ENCODE peak calls at places on chromosomes 6 and 20, in eight cellular contexts. B is upper lobe of left lung, A is heart right ventricle, K is lower lobe of right lung, T is GM23338, F is A549, G is breast epithelium, Q is uterus. R is an unnamed sample.
A peak's percentile ranks its signal among the peaks of the same experiment; 100 is the strongest.

GRCh38 chr6:113381957-113382356 is 475.2 kb upstream of the MARCKS start:
- DNase-seq in B (no peak), A (peak; percentile 18), K (no peak), T (peak; percentile 13), F (no peak), G (no peak), Q (no peak), R (no peak)

GRCh38 chr6:111625511-111626331 is 20.0 kb upstream of the TRAF3IP2 start:
- DNase-seq in B (no peak), A (peak; percentile 56), K (no peak), T (no peak), F (no peak), G (no peak), Q (peak; percentile 51), R (no peak)

GRCh38 chr6:113979930-113980329 is 9.0 kb upstream of the HDAC2 start:
- DNase-seq in B (no peak), A (no peak), K (no peak), T (no peak), F (no peak), G (no peak), Q (no peak), R (no peak)

GRCh38 chr6:132236744-132237143 is 164.5 kb downstream of the MOXD1 start:
- DNase-seq in B (no peak), A (no peak), K (no peak), T (peak; percentile 70), F (no peak), G (no peak), Q (no peak), R (no peak)

GRCh38 chr20:20593447-20594170 is 118.8 kb downstream of the RALGAPA2 start:
- DNase-seq in B (no peak), A (no peak), K (peak; percentile 47), T (peak; percentile 91), F (peak; percentile 51), G (no peak), Q (no peak), R (no peak)

GRCh38 chr6:44249082-44249748 is 2.3 kb downstream of the HSP90AB1 start:
- DNase-seq in B (no peak), A (no peak), K (no peak), T (no peak), F (no peak), G (no peak), Q (no peak), R (no peak)

GRCh38 chr6:116144590-116144989 is 18.7 kb upstream of the COL10A1 start:
- DNase-seq in B (no peak), A (no peak), K (no peak), T (no peak), F (no peak), G (no peak), Q (no peak), R (no peak)

GRCh38 chr6:90720404-90720803 is 133.5 kb upstream of the MAP3K7 start:
- DNase-seq in B (no peak), A (no peak), K (no peak), T (no peak), F (no peak), G (no peak), Q (no peak), R (no peak)

GRCh38 chr6:38673397-38674165 is 29.4 kb downstream of the GLO1 start:
- DNase-seq in B (no peak), A (no peak), K (no peak), T (no peak), F (no peak), G (no peak), Q (no peak), R (no peak)

DNA sequence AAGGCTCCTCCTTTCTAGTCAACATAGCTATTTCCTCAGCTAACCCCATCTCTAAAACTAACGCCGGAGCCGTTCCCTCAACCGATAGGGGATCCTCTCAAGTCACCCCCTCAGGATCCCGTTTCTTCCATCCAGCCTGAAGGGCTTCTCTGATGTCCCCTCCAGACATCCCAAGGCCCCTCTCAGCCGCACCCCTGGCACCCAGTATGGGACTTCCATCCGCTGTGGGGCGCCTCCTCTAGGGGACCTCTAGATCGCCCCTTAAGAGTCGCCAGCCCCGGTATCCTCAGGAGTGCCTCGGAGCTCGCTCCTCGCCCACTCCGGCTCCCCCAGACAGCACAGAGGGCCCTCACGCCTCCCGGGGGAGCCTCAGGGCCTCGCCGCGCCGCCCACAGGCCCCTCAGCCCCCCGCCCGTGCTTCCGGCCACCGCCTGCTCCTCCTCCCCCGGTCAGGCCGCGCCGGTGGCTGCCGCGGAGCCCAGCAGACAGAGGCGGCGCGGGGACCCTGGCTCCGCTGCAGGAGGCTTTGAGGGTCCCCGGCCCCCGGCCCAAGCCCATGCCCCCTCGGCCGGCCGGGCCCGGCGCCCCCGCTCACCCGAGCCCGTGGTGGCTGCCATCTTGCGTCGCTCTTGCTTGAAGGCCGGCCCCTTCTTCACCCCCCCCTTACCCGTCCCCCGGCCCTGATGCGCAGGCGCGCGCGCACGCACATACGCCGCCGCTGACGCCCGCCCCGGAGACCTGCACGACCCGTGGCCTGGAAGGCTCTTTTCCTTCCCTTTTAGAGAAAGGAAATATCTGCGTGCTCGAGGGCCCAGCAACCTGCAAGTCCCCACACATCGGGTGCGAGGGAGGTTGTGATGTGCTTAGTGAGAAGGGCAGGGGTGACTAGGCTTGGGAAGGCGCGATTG is at the start of gene UBE2V1:
- DNase-seq in B (peak; percentile 98), A (peak; percentile 94), K (peak; percentile 94), T (peak; percentile 92), F (peak; percentile 90), G (peak; percentile 88), Q (peak; percentile 86), R (peak; percentile 93)
- TF ChIP-seq CTCF in B (peak; percentile 28), A (peak; percentile 44), K (peak; percentile 34), T (peak; percentile 35), F (peak; percentile 36), G (peak; percentile 31), Q (no peak), R (peak; percentile 27)

GRCh38 chr6:3749991-3750323 is 1.6 kb downstream of the PXDC1 start:
- DNase-seq in B (no peak), A (peak; percentile 78), K (no peak), T (no peak), F (no peak), G (no peak), Q (peak; percentile 78), R (no peak)
- H3K4me3 ChIP-seq in B (peak overlapping the region; percentile 77), A (peak overlapping the region; percentile 66), K (peak overlapping the region; percentile 78), T (peak overlapping the region; percentile 75), F (peak overlapping the region; percentile 75), G (peak overlapping the region; percentile 95), Q (peak overlapping the region; percentile 87), R (peak overlapping the region; percentile 100)

GRCh38 chr6:108623995-108624394 is 63.3 kb downstream of the FOXO3 start:
- DNase-seq in B (no peak), A (no peak), K (no peak), T (no peak), F (no peak), G (no peak), Q (no peak), R (no peak)
- H3K4me1 ChIP-seq in B (peaks cover 59% of the 10 kb centered on the region), A (peaks cover 78% of the 10 kb centered on the region), K (peaks cover 89% of the 10 kb centered on the region), T (peaks cover 26% of the 10 kb centered on the region), F (peaks cover 8% of the 10 kb centered on the region), G (no peaks in the 10 kb centered on the region), Q (peaks cover 5% of the 10 kb centered on the region), R (peaks cover 100% of the 10 kb centered on the region)

GRCh38 chr6:52573295-52573694 is 3.6 kb downstream of the TRAM2 start:
- DNase-seq in B (no peak), A (no peak), K (no peak), T (peak; percentile 73), F (no peak), G (no peak), Q (no peak), R (no peak)
- TF ChIP-seq CTCF in B (no peak), A (no peak), K (peak; percentile 10), T (peak; percentile 44), F (no peak), G (no peak), Q (no peak), R (no peak)

GRCh38 chr20:63639093-63639860 is 12.4 kb upstream of the GMEB2 start:
- DNase-seq in B (no peak), A (peak; percentile 51), K (peak; percentile 65), T (no peak), F (no peak), G (no peak), Q (no peak), R (no peak)

GRCh38 chr20:63641792-63642517 is 11.3 kb downstream of the STMN3 start:
- DNase-seq in B (peak; percentile 99), A (peak; percentile 86), K (peak; percentile 93), T (peak; percentile 96), F (peak; percentile 74), G (peak; percentile 95), Q (peak; percentile 83), R (no peak)

GRCh38 chr20:63642518-63643247 is 10.5 kb downstream of the STMN3 start:
- DNase-seq in B (peak; percentile 79), A (no peak), K (no peak), T (peak; percentile 69), F (no peak), G (no peak), Q (peak; percentile 40), R (no peak)

GRCh38 chr20:63641146-63641791 is 12.0 kb downstream of the STMN3 start:
- DNase-seq in B (peak; percentile 91), A (no peak), K (peak; percentile 77), T (peak; percentile 71), F (no peak), G (no peak), Q (peak; percentile 43), R (no peak)

DNA sequence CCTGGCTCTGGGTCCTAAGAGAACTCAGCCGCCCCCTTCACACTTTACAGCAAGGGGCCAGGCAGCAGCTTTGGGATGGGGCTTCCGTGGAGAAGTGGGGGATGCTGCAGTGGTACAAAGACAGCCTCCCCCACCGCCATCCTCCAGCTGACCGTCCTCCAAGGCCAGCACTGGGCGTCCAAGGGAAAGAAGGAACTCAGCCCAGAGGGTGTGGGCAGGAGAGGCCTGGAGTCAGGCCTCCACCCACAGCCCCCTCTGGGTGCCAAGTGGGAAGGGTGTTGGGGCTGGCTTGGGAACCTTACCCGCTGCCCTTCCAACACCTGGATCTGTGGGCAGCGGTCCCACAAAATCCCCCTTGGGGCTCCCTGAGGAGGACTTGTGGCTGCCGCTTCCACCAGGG is 13.1 kb downstream of the STMN3 start:
- DNase-seq in B (no peak), A (no peak), K (peak; percentile 53), T (no peak), F (no peak), G (no peak), Q (no peak), R (no peak)
- H3K4me3 ChIP-seq in B (peak overlapping the region; percentile 77), A (no peak overlapping the region), K (peak overlapping the region; percentile 73), T (no peak overlapping the region), F (no peak overlapping the region), G (peak overlapping the region; percentile 8), Q (no peak overlapping the region), R (no peak overlapping the region)

DNA sequence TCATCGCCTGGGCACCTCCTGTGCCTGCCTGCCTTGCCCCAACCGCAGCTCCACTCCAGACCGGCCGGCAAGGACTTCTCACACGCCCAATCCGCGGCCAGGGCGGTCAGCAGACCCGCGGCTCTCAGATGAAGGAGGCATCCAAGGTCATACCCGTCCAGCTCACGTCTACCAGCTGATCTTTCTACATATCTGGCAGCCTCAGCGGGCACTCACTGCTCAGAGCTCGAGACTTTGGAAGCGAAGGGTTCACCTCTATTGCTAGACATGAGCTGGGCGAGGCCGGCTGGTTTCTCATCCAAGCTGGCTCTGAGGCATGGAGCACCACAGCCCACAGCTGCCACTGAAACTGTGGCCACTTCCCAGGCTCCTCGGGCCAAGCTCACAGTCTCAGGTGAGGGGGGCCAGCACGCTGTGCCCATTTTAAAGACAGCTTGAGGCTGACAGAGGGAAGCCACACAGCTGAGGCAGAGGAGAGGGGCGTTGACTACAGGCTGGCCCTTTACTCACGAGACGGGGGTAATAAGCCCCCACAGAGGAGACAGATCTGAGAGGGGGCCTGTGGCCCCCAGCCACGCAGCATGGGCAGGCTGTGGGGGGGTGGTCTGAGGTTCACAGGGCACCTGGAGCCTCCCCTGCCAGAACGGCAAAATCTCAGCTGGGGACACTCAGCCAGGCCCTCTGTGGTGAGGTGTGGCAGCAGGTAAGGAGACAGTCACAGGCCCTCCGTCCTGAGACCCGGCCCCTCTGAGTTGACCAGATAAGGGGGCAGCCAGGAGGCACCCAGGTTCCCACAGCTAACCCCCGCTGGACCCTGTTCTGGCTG is 2.0 kb downstream of the LAMA5 start:
- DNase-seq in B (peak; percentile 87), A (peak; percentile 69), K (peak; percentile 81), T (no peak), F (no peak), G (no peak), Q (no peak), R (no peak)
- H3K4me1 ChIP-seq in B (peaks cover 91% of the 10 kb centered on the region), A (peaks cover 88% of the 10 kb centered on the region), K (peaks cover 88% of the 10 kb centered on the region), T (peaks cover 65% of the 10 kb centered on the region), F (peaks cover 60% of the 10 kb centered on the region), G (peaks cover 37% of the 10 kb centered on the region), Q (peaks cover 5% of the 10 kb centered on the region), R (peaks cover 92% of the 10 kb centered on the region)

R was measured in vagina.